ENCODE peak calls at places on chromosomes 5 and 9, in seven cellular contexts. L is GM23248, T is NCI-H1417, G is T-helper 9 cell, A is body of pancreas, U is spleen, Y is G401. C is an unnamed sample.

GRCh38 chr9:132350861-132351315 is 3.9 kb downstream of the SETX start:
- DNase-seq in L (peak; percentile 46), T (no peak), G (no peak), A (no peak), U (no peak), Y (no peak), C (no peak)

GRCh38 chr5:23631283-23632045 is 124.1 kb downstream of the PRDM9 start:
- DNase-seq in L (peak; percentile 49), T (no peak), G (no peak), A (no peak), U (no peak), Y (no peak), C (no peak)

GRCh38 chr9:123658792-123659191 is 271.1 kb downstream of the DENND1A start:
- DNase-seq in L (no peak), T (no peak), G (no peak), A (no peak), U (no peak), Y (no peak), C (no peak)

GRCh38 chr5:131528682-131529081 is 106.3 kb downstream of the RAPGEF6 start:
- DNase-seq in L (no peak), T (no peak), G (no peak), A (no peak), U (no peak), Y (no peak), C (no peak)

GRCh38 chr5:142979636-142980035 is 209.5 kb downstream of the ARHGAP26 start:
- DNase-seq in L (no peak), T (no peak), G (no peak), A (no peak), U (no peak), Y (no peak), C (no peak)

GRCh38 chr5:75021800-75022199 is 30.6 kb downstream of the GCNT4 start:
- DNase-seq in L (no peak), T (no peak), G (no peak), A (no peak), U (no peak), Y (no peak), C (no peak)

GRCh38 chr9:77679088-77679487 is 31.0 kb upstream of the GNA14 start:
- DNase-seq in L (peak; percentile 5), T (no peak), G (no peak), A (no peak), U (no peak), Y (no peak), C (no peak)

GRCh38 chr9:107286057-107286456 is 3.0 kb downstream of the RAD23B start:
- DNase-seq in L (peak; percentile 55), T (no peak), G (no peak), A (no peak), U (no peak), Y (no peak), C (no peak)

GRCh38 chr5:61732376-61732775 is 400.3 kb downstream of the ZSWIM6 start:
- DNase-seq in L (no peak), T (no peak), G (no peak), A (peak; percentile 12), U (no peak), Y (peak; percentile 66), C (no peak)

GRCh38 chr5:82561786-82562185 is 283.6 kb upstream of the RPS23 start:
- DNase-seq in L (no peak), T (no peak), G (no peak), A (no peak), U (no peak), Y (no peak), C (no peak)